ENCODE peak calls at places on chromosomes 1 and 21, in four cellular contexts. S is fibroblast of pulmonary artery, K is stomach, Q is pancreas. Y is an unnamed sample.

GRCh38 chr1:7993593-7994479 is 32.3 kb downstream of the ERRFI1 start:
- DNase-seq in S (peak), K (no peak), Q (no peak), Y (no peak)

GRCh38 chr1:181712636-181713238 is 229.4 kb downstream of the CACNA1E start:
- DNase-seq in S (no peak), K (no peak), Q (no peak), Y (no peak)

GRCh38 chr1:172069535-172069934 is 228.2 kb downstream of the DNM3 start:
- DNase-seq in S (peak), K (no peak), Q (no peak), Y (no peak)

GRCh38 chr1:66372522-66373071 is 161.4 kb upstream of the SGIP1 start:
- DNase-seq in S (no peak), K (no peak), Q (no peak), Y (no peak)

GRCh38 chr21:31897311-31897710 is 24.5 kb downstream of the HUNK start:
- DNase-seq in S (no peak), K (no peak), Q (no peak), Y (no peak)

GRCh38 chr1:25731626-25732370 is 68.2 kb upstream of the SELENON start:
- DNase-seq in S (no peak), K (no peak), Q (no peak), Y (no peak)

GRCh38 chr1:77382361-77382760 is 100.5 kb downstream of the AK5 start:
- DNase-seq in S (no peak), K (no peak), Q (no peak), Y (no peak)

GRCh38 chr1:38578444-38578951 is 281.1 kb downstream of the RRAGC start:
- DNase-seq in S (no peak), K (no peak), Q (no peak), Y (peak)

GRCh38 chr21:40291560-40291959 is 424.3 kb downstream of the PCP4 start:
- DNase-seq in S (no peak), K (no peak), Q (no peak), Y (no peak)

GRCh38 chr1:12153181-12153785 is 13.5 kb upstream of the TNFRSF1B start:
- DNase-seq in S (peak), K (peak), Q (no peak), Y (peak)

GRCh38 chr1:93016171-93016570 is 54.9 kb upstream of the DIPK1A start:
- DNase-seq in S (peak), K (no peak), Q (no peak), Y (no peak)

GRCh38 chr1:54284781-54285563 is 85.0 kb downstream of the MRPL37 start:
- DNase-seq in S (no peak), K (no peak), Q (no peak), Y (peak)

GRCh38 chr1:236316437-236316836 is 34.7 kb upstream of the ERO1B start:
- DNase-seq in S (no peak), K (no peak), Q (no peak), Y (no peak)

GRCh38 chr1:19750101-19750881 is 49.4 kb downstream of the TMCO4 start:
- DNase-seq in S (peak), K (no peak), Q (no peak), Y (no peak)
- TF ChIP-seq CTCF in S (no peak), K (no peak), Q (no peak), Y (no peak)

DNA sequence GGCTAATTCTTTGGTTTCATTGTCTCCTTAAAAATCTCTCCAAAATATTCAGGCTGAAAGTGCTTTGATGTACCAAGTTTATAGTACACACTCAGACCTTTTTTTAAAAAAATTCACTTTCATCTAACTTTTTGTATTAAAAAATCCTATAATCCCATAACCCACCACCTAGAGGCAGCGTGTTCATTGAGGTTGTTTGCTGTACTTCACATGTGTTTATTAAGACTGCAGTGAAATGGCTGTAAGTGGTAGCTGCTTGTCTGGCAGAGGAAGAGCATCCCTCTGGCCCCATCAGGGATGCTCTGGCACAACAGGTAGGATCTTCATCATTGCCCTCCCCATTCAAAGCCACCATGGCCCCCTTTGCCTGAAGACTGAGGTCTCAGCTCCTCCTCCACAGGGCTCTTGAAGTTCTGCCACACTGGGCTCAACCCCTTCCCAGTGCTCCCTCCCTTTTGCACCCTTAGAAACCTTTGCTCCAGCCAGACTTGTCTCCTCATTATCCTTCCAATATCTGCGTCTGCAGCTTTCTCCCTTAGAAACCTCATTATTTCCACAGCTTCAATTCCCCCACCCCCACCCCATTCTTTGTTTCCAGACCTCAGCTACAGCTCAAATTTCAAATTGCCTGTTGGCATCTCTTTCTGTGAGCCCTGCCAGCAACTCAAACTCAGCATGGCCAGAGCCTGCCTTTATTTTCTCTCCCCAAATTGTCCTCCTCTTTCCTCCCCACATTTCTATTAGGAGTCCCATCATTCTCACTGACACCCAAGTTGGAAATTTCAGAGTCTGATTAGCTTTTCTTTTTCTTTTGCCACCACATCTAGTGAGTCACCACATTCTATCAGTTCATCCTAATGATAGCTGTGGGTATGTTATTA is 369.6 kb upstream of the USP24 start:
- DNase-seq in S (peak), K (no peak), Q (no peak), Y (no peak)
- TF ChIP-seq CTCF in S (peak), K (no peak), Q (no peak), Y (no peak)

GRCh38 chr1:15584489-15585363 is at the start of gene AGMAT:
- DNase-seq in S (peak), K (peak), Q (peak), Y (peak)
- TF ChIP-seq CTCF in S (peak), K (peak), Q (no peak), Y (peak)

DNA sequence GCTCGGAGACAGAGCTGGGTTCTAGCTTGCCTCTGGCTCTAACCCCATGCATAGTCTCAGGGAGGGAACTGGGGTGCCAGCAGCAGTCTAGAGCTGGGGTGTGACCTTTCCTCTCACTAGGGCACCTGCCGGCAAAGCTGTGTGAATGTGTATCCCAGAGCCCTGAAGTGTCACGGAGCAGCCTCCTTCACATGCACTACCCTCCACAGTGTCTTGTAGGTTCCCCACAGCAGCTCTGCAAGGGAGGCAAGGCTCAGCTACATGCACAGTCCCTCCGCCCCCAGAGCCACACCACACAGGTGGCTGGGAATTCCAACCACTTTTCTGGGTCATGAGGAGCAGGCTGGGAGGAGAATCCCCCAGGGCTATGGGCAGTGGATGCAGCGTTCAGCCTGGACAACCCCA is 7.7 kb upstream of the HPCA start:
- DNase-seq in S (no peak), K (no peak), Q (no peak), Y (no peak)
- TF ChIP-seq CTCF in S (no peak), K (no peak), Q (no peak), Y (no peak)

GRCh38 chr1:36366091-36366661 is 19.5 kb downstream of the STK40 start:
- DNase-seq in S (peak), K (no peak), Q (no peak), Y (peak)
- TF ChIP-seq CTCF in S (peak), K (no peak), Q (no peak), Y (no peak)

DNA sequence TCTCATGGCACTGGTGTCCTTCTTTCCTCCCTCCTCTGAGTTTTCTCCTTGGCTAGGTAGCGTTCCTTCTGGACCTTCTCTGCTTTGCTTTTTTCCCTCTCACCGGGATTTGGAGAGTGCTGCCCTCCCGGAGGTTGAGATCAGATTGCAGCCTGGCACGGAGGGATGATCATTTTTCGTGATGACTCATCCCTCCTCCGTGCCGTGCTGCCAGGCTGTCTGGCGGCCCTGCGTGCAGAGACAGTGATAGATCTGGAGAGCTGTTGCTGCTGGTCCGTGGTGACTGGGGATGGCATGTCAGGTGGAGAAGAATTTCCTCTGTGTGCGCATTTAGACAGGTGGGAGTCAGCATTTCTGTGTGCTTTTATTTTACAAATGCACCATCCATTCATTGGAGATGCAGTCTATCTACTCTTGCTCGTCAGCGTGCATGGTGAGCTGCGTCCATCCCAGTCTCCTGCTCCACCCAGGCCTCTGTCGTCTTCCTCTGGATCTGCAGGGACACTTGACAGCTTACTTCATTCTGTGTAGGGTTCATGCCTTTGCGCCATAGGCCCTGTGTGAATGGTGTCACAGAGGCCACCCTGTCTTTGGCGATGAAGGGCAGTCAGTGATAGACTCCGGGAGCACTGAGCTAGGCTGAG is 104.4 kb downstream of the PCBP3 start:
- DNase-seq in S (peak), K (no peak), Q (no peak), Y (no peak)
- TF ChIP-seq CTCF in S (no peak), K (no peak), Q (no peak), Y (no peak)

GRCh38 chr1:160028426-160028825 is 3.4 kb downstream of the PIGM start:
- DNase-seq in S (no peak), K (no peak), Q (no peak), Y (no peak)

GRCh38 chr1:160032165-160032827 is 506 bp upstream of the PIGM start:
- DNase-seq in S (no peak), K (no peak), Q (no peak), Y (peak)

GRCh38 chr1:160030657-160031367 is 978 bp downstream of the PIGM start:
- DNase-seq in S (no peak), K (no peak), Q (no peak), Y (peak)

GRCh38 chr1:160031368-160032164 is at the start of gene PIGM:
- DNase-seq in S (peak), K (peak), Q (peak), Y (peak)
- TF ChIP-seq CTCF in S (no peak), K (no peak), Q (no peak), Y (no peak)

DNA sequence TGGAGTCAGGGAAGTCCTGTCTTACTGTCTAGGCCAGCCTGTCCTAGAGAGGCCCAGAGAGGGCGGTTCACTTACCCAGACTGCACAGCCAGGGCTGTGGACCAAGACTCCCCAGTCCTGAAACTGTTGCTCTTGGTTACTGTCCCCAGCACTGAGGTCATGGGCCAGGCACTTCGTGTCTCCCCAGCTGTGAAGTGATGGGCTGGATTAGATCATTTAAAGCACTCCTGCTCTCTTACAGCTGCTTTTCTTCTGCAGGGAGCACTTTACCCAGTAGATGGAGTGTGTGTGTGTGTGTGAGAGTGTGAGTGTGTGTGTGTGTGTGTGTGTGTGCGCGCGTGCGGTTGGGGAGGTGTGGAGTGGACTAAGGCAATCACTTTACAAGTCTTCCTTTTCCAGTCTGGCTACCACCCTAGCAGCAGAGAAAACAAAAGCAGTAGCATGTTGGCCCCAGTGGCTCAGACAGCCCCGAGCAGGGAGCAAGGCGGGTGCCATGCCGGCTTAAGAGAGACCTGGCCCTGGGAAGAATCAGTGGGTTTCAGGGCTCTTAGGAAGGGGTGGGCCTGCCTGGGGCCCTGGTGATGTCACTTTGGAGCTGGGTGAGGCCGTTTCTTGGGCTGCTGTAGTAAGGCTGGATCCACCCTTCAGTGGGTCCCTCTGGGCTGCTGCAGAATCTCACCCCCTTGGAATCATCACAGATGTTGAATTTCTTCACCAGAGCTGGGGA is 2.4 kb downstream of the SPSB1 start:
- DNase-seq in S (peak), K (no peak), Q (no peak), Y (peak)
- TF ChIP-seq CTCF in S (peak), K (no peak), Q (no peak), Y (no peak)

GRCh38 chr1:1245840-1246205 is 699 bp downstream of the C1QTNF12 start:
- DNase-seq in S (no peak), K (no peak), Q (no peak), Y (no peak)

GRCh38 chr1:1246601-1247340 is at the start of gene C1QTNF12:
- DNase-seq in S (no peak), K (no peak), Q (no peak), Y (no peak)

GRCh38 chr1:1245178-1245839 is 1.2 kb downstream of the C1QTNF12 start:
- DNase-seq in S (no peak), K (no peak), Q (no peak), Y (no peak)

GRCh38 chr1:1247341-1247913 is 905 bp upstream of the C1QTNF12 start:
- DNase-seq in S (no peak), K (no peak), Q (no peak), Y (no peak)

GRCh38 chr1:1246230-1246600 is 307 bp downstream of the C1QTNF12 start:
- DNase-seq in S (no peak), K (no peak), Q (no peak), Y (no peak)
- TF ChIP-seq CTCF in S (no peak), K (no peak), Q (no peak), Y (no peak)

Y was measured in activated CD8-positive, alpha-beta T cell treated with anti-CD3 and anti-CD28 coated beads for 36 hours.